ENCODE peak calls at places on chromosomes 16 and 17, in four cellular contexts. J is A549, P is transverse colon, K is uterus. I is an unnamed sample.

GRCh38 chr17:50146230-50146926 is 4.1 kb downstream of the PPP1R9B start:
- DNase-seq in J (no peak), P (no peak), K (no peak), I (no peak)

GRCh38 chr16:81796035-81796434 is 16.9 kb downstream of the PLCG2 start:
- DNase-seq in J (no peak), P (peak; percentile 31), K (no peak), I (no peak)

GRCh38 chr17:58270476-58271290 is 10.1 kb downstream of the MPO start:
- DNase-seq in J (no peak), P (no peak), K (no peak), I (no peak)

GRCh38 chr17:7684856-7685532 is 2.3 kb downstream of the TP53 start:
- DNase-seq in J (no peak), P (no peak), K (no peak), I (no peak)

GRCh38 chr16:19119564-19119963 is 5.8 kb downstream of the ITPRIPL2 start:
- DNase-seq in J (no peak), P (no peak), K (no peak), I (no peak)

GRCh38 chr17:78885956-78886355 is 17.0 kb downstream of the CEP295NL start:
- DNase-seq in J (no peak), P (peak; percentile 59), K (no peak), I (no peak)

GRCh38 chr17:41065829-41066624 is at the start of gene KRTAP2-4:
- DNase-seq in J (peak; percentile 35), P (no peak), K (no peak), I (no peak)

GRCh38 chr16:81623365-81624102 is 155.6 kb upstream of the PLCG2 start:
- DNase-seq in J (peak; percentile 65), P (peak; percentile 55), K (no peak), I (no peak)

GRCh38 chr17:59601130-59601529 is 18.6 kb upstream of the CLTC start:
- DNase-seq in J (no peak), P (no peak), K (no peak), I (no peak)

GRCh38 chr16:83409347-83409746 is 398.4 kb upstream of the HSBP1 start:
- DNase-seq in J (no peak), P (no peak), K (no peak), I (no peak)

GRCh38 chr16:69610356-69610755 is 44.6 kb downstream of the NFAT5 start:
- DNase-seq in J (no peak), P (no peak), K (no peak), I (no peak)

GRCh38 chr16:67760831-67761230 is 41.7 kb upstream of the GFOD2 start:
- DNase-seq in J (no peak), P (peak; percentile 30), K (no peak), I (no peak)

GRCh38 chr16:11526921-11527320 is 59.8 kb downstream of the LITAF start:
- DNase-seq in J (no peak), P (no peak), K (no peak), I (no peak)

GRCh38 chr17:6488008-6488539 is 43.8 kb downstream of the PIMREG start:
- DNase-seq in J (no peak), P (no peak), K (no peak), I (no peak)

GRCh38 chr16:21336231-21336630 is 58.1 kb upstream of the CRYM start:
- DNase-seq in J (no peak), P (no peak), K (no peak), I (no peak)

GRCh38 chr16:78648517-78648916 is 549.1 kb downstream of the WWOX start:
- DNase-seq in J (no peak), P (no peak), K (no peak), I (no peak)

GRCh38 chr17:12403881-12404398 is 261.8 kb upstream of the MYOCD start:
- DNase-seq in J (no peak), P (no peak), K (no peak), I (no peak)

DNA sequence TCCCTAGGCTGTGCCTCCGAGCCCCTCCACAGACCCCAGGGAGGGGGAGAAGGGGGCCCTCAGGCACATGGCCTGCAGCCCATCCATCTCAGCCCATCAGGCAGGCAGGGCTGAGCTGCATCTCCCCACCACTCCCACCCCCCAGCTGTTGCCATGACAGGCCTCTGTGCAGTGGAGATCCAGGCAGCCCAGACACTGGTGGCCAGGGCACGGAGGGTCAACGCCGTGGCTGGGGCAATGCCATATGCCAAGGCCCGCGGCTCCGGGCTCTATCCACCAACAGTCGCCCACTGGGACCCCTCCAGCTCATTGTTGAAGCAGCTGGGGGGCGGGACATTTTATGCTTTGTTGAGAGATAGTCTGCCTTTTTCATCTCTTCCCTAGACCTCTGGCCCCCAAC is 158.3 kb downstream of the AXIN2 start:
- DNase-seq in J (no peak), P (no peak), K (no peak), I (no peak)
- H3K27ac ChIP-seq in J (no peak overlapping the region), P (no peak overlapping the region), K (no peak overlapping the region), I (no peak overlapping the region)

GRCh38 chr17:61756561-61756960 is 106.8 kb downstream of the BRIP1 start:
- DNase-seq in J (no peak), P (no peak), K (no peak), I (no peak)
- TF ChIP-seq CTCF in J (no peak), P (no peak), K (no peak), I (no peak)

DNA sequence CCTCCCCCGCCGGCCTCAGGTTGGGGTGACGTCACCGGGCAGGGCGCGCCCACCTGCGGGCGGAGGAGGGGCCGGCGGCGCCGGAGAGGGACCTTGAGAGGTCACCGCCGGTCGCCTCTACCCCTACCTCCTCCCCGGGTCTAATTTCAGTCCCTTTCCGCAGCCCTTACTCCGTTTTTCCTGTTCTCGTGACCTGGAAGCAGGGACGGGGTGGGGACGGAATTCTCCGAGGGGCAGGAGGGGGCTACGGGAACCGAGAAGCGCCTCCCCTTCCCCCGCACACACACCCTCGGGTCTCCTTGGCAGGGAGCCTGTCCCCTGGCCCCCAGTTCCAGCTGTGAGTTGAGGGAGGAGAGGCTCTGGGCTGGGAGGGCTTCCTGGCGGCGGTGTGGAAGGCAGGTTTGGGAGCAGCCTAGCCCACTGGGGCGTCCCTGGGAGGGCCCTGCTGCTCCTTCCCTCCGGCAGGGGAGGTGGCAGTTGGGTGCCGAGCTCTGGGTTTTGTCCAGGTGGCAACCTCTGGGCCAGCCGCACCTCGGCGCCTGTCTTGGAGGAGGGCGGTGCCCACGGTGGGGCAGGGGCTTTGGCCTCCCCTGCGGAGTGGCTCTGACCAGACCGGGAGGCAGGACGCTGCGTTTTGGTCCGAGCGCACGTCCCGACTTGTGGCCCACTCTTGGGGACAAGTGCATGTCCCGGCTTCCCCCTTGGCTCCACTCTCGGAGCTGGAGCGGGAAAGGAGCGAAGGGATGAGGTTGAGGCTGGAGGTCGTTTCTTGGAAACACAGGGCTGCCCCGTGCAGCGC is 765 bp downstream of the SYNGR3 start:
- DNase-seq in J (no peak), P (peak; percentile 77), K (no peak), I (no peak)
- H3K4me3 ChIP-seq in J (peak overlapping the region; percentile 56), P (peak overlapping the region; percentile 30), K (no peak overlapping the region), I (peak overlapping the region; percentile 65)

GRCh38 chr16:64751906-64752305 is 370.0 kb downstream of the CDH11 start:
- DNase-seq in J (no peak), P (no peak), K (no peak), I (no peak)
- H3K27ac ChIP-seq in J (no peak overlapping the region), P (no peak overlapping the region), K (no peak overlapping the region), I (no peak overlapping the region)

DNA sequence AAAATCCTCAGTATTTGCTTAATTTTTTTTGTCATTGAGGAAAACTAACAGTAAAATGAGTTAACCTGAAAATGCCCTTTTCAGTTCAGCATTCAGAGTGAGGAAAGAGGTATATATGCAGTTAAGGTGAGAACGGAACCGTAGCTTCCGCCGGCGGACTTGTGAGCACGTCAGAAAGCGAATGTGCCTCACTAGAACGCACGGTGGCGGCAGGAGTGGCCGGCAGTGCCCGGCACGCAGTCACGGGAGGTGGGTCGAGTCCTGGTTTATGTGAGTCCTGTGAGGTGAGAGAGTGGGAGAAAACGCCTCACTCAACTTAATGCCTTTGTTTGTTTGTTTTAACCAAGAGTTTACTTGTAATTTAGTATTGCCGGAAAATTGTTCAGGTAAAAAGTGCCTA is 6.1 kb downstream of the SEC14L1 start:
- DNase-seq in J (no peak), P (peak; percentile 72), K (no peak), I (no peak)
- TF ChIP-seq CTCF in J (no peak), P (peak; percentile 12), K (no peak), I (no peak)

GRCh38 chr16:88743693-88744519 is 37.6 kb downstream of the CTU2 start:
- DNase-seq in J (peak; percentile 77), P (peak; percentile 87), K (peak; percentile 77), I (peak; percentile 26)

GRCh38 chr16:88742896-88743605 is 36.7 kb downstream of the CTU2 start:
- DNase-seq in J (no peak), P (peak; percentile 44), K (no peak), I (no peak)

GRCh38 chr16:88746511-88746910 is 38.5 kb downstream of the PIEZO1 start:
- DNase-seq in J (no peak), P (peak; percentile 49), K (peak; percentile 75), I (no peak)

GRCh38 chr16:88744839-88745521 is 38.7 kb downstream of the CTU2 start:
- DNase-seq in J (no peak), P (no peak), K (no peak), I (no peak)

DNA sequence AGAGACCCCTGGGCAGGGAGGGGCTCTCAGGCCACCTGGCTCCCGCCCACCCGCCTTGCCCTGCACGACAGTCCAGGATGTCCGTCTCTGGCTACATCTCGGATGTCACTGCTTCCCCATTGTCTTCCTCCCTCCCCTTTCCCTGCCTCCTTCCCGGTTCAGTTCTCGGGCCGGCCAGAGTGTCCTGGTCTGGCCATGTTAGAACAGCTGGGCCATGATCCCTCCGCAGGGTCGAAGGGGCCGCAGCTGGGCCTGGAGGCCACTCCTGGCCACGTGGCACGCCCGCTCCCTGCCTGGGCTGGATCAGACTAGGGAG is 38.2 kb downstream of the CTU2 start:
- DNase-seq in J (no peak), P (no peak), K (no peak), I (no peak)
- H3K4me3 ChIP-seq in J (no peak overlapping the region), P (no peak overlapping the region), K (no peak overlapping the region), I (no peak overlapping the region)

GRCh38 chr16:57755726-57756423 is 20.3 kb downstream of the KATNB1 start:
- DNase-seq in J (no peak), P (no peak), K (no peak), I (no peak)

GRCh38 chr16:57758331-57759117 is 23.0 kb downstream of the KATNB1 start:
- DNase-seq in J (no peak), P (no peak), K (no peak), I (no peak)

GRCh38 chr16:57757883-57758282 is 22.3 kb downstream of the KATNB1 start:
- DNase-seq in J (no peak), P (no peak), K (no peak), I (no peak)

GRCh38 chr16:57756424-57757325 is 21.1 kb downstream of the KATNB1 start:
- DNase-seq in J (no peak), P (no peak), K (no peak), I (no peak)

GRCh38 chr16:57757326-57757786 is 21.8 kb downstream of the KATNB1 start:
- DNase-seq in J (peak; percentile 83), P (peak; percentile 91), K (peak; percentile 90), I (peak; percentile 49)
- H3K27ac ChIP-seq in J (peak overlapping the region; percentile 92), P (no peak overlapping the region), K (no peak overlapping the region), I (no peak overlapping the region)

GRCh38 chr16:84603115-84603816 is 14.6 kb downstream of the COTL1 start:
- DNase-seq in J (peak; percentile 85), P (peak; percentile 75), K (peak; percentile 89), I (peak; percentile 83)
- TF ChIP-seq CTCF in J (no peak), P (no peak), K (no peak), I (no peak)